ENCODE peak calls at places on chromosomes 6 and 20, in six cellular contexts. W, G, Y, S, U and D are unnamed samples.

GRCh38 chr6:120576061-120576460 is 758.2 kb downstream of the TBC1D32 start:
- DNase-seq in W (no peak), G (no peak), Y (no peak), S (no peak), U (no peak), D (no peak)

GRCh38 chr20:41411458-41411857 is 44.8 kb upstream of the EMILIN3 start:
- DNase-seq in U (no peak), Y (no peak), S (no peak), W (no peak), G (no peak), D (no peak)

GRCh38 chr6:151082079-151082478 is 157.7 kb upstream of the AKAP12 start:
- DNase-seq in W (no peak), U (no peak), G (peak), Y (no peak), S (no peak), D (no peak)

GRCh38 chr6:85252085-85252484 is 197.8 kb upstream of the NT5E start:
- DNase-seq in W (no peak), G (no peak), Y (no peak), U (no peak), S (no peak), D (no peak)

GRCh38 chr6:113630738-113631535 is 226.2 kb upstream of the MARCKS start:
- DNase-seq in U (no peak), G (no peak), S (no peak), Y (peak), W (no peak), D (no peak)

GRCh38 chr6:29631860-29632731 is 887 bp downstream of the GABBR1 start:
- DNase-seq in Y (no peak), W (peak), S (peak), U (peak), G (no peak), D (no peak)

GRCh38 chr6:41191569-41191968 is 9.4 kb downstream of the TREML2 start:
- DNase-seq in U (peak), G (no peak), Y (no peak), W (peak), S (no peak), D (no peak)

GRCh38 chr20:24470031-24470781 is 777 bp downstream of the SYNDIG1 start:
- DNase-seq in W (peak), G (no peak), U (no peak), S (no peak), Y (no peak), D (no peak)

GRCh38 chr6:156720739-156721714 is 56.2 kb upstream of the ARID1B start:
- DNase-seq in G (peak), Y (peak), S (no peak), W (peak), U (no peak), D (no peak)

GRCh38 chr20:2451939-2452732 is 18.5 kb downstream of the SNRPB start:
- DNase-seq in S (peak), W (peak), U (peak), G (peak), Y (no peak), D (no peak)

GRCh38 chr6:166530211-166531045 is 56.0 kb downstream of the RAMACL start:
- DNase-seq in G (no peak), W (no peak), Y (no peak), U (no peak), S (no peak), D (no peak)

GRCh38 chr6:149890629-149891045 is 7.3 kb downstream of the RAET1E start:
- DNase-seq in W (no peak), S (no peak), U (peak), Y (no peak), G (no peak), D (no peak)

GRCh38 chr6:170074907-170075306 is 216.0 kb downstream of the DLL1 start:
- DNase-seq in W (peak), Y (no peak), S (no peak), G (no peak), U (no peak), D (no peak)

GRCh38 chr6:120378582-120379220 is 955.6 kb downstream of the TBC1D32 start:
- DNase-seq in Y (no peak), W (no peak), U (peak), S (no peak), G (peak), D (no peak)

GRCh38 chr6:958531-958930 is 265.6 kb upstream of the EXOC2 start:
- DNase-seq in G (no peak), Y (no peak), S (no peak), U (no peak), W (no peak), D (no peak)

GRCh38 chr20:5001174-5002076 is at the start of gene SLC23A2:
- DNase-seq in S (peak), U (peak), G (no peak), Y (no peak), W (peak), D (peak)

GRCh38 chr6:27178001-27178730 is 69.3 kb upstream of the PRSS16 start:
- DNase-seq in G (peak), U (no peak), S (no peak), Y (peak), W (no peak), D (no peak)

GRCh38 chr6:145763742-145764141 is 28.4 kb upstream of the EPM2A start:
- DNase-seq in W (no peak), Y (no peak), G (peak), U (no peak), S (no peak), D (no peak)

GRCh38 chr20:48612335-48612734 is 215.5 kb downstream of the PREX1 start:
- DNase-seq in U (no peak), S (no peak), Y (no peak), W (no peak), G (no peak), D (no peak)

GRCh38 chr6:164063346-164063745 is 648.8 kb downstream of the QKI start:
- DNase-seq in Y (no peak), U (no peak), G (no peak), W (no peak), S (no peak), D (no peak)

GRCh38 chr6:119368917-119369316 is 19.4 kb upstream of the MAN1A1 start:
- DNase-seq in Y (no peak), G (no peak), S (no peak), W (no peak), U (no peak), D (no peak)

GRCh38 chr20:4829494-4830211 is 107.9 kb downstream of the PRND start:
- DNase-seq in U (no peak), S (no peak), Y (no peak), W (peak), G (no peak), D (no peak)

GRCh38 chr6:16712931-16713484 is 48.3 kb downstream of the ATXN1 start:
- DNase-seq in W (no peak), Y (no peak), U (peak), G (no peak), S (no peak), D (no peak)

GRCh38 chr6:106608080-106608668 is 21.1 kb downstream of the RTN4IP1 start:
- DNase-seq in G (peak), Y (peak), S (no peak), W (no peak), U (peak), D (peak)

GRCh38 chr20:2022163-2022562 is 28.3 kb upstream of the PDYN start:
- DNase-seq in U (no peak), G (no peak), W (no peak), S (no peak), Y (no peak), D (no peak)

GRCh38 chr6:71967436-71967835 is 81.1 kb downstream of the RIMS1 start:
- DNase-seq in Y (no peak), W (no peak), U (no peak), G (no peak), S (no peak), D (no peak)
- TF ChIP-seq TAF1 in Y (no peak), W (no peak), U (no peak), G (no peak), S (no peak), D (no peak)

DNA sequence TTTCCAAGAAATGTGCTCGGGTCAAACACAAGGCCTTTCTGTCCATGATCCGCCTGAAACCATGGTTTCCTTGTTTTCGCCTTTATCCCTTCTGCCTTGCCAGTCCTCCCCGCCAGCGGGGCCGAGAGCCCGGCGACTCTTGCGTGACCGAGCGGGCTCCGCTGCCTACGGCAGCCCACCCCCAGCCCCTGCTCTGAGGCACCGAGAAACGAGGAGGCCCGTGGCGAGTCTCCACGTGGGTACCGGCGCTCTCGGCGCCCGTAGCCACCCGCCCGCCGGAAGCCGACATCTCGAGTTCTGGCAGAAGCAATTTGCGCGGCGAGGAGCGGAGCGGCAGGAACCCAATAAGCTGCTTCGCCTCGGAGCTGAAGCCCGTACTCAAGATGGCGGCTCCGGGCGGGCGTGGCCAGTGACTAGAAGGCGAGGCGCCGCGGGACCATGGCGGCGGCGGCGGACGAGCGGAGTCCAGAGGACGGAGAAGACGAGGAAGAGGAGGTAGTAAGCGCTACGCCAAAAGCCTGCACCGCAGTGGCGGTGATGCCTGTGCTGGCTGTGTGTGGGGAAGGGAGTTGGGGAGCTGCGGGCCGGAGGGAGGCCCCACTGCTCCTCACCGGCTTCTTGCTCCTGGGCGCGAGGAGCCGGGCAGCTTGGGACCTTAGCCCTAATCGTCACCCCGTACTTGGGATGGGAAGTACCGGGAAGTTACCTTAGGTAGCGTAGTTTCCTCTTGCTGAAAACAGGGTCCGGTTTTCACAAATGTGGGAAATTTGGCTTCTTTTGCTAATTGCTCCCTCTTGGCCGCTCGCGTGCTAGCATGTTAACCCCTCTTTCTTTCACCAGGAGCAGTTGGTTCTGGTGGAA is at the start of gene GTF3C6:
- DNase-seq in U (peak), G (peak), W (peak), S (peak), Y (peak), D (peak)
- TF ChIP-seq POLR2A in U (peak), G (peak), W (peak), S (peak), Y (peak), D (peak)

DNA sequence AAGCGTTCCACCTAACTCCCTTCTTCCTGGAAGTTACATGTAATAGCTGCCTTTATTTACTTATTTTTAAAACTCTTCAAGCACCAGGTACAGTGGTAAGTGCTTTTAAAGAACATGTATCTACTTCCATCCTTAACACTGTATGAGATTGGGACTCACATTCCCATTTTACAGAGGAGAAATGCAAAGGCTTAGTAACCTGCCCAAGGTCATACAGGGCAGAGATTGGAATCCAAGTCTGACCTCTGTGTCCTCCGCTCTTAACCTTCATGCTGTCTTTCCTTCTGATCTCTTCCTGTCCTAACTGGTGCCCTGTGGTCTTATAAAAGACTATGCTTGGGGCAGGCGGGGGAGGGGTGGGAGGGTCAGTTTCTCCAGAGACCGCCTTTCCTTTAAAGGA is 1.6 kb downstream of the B4GALT5 start:
- DNase-seq in G (no peak), W (no peak), U (no peak), Y (no peak), S (no peak), D (no peak)
- TF ChIP-seq POLR2AphosphoS5 in G (no peak), W (no peak), U (no peak), Y (no peak), S (no peak), D (no peak)

GRCh38 chr6:3311798-3312197 is 53.1 kb downstream of the PSMG4 start:
- DNase-seq in G (no peak), W (no peak), Y (no peak), S (no peak), U (peak), D (no peak)

GRCh38 chr6:3310710-3311109 is 52.0 kb downstream of the PSMG4 start:
- DNase-seq in Y (no peak), U (no peak), S (no peak), G (no peak), W (no peak), D (no peak)

GRCh38 chr6:3314621-3315020 is 55.9 kb downstream of the PSMG4 start:
- DNase-seq in U (no peak), S (no peak), Y (no peak), W (no peak), G (no peak), D (no peak)

GRCh38 chr6:3314176-3314575 is 55.4 kb downstream of the PSMG4 start:
- DNase-seq in G (no peak), U (no peak), Y (no peak), W (no peak), S (no peak), D (no peak)

GRCh38 chr6:3312604-3313167 is 53.9 kb downstream of the PSMG4 start:
- DNase-seq in W (no peak), U (no peak), G (no peak), S (no peak), Y (no peak), D (no peak)
- TF ChIP-seq TAF1 in W (no peak), U (no peak), G (no peak), S (no peak), Y (no peak), D (no peak)